ENCODE peak calls at places on chromosome 15, in six cellular contexts. M is SK-N-SH, D is neural progenitor cell, K is MM.1S, Q is PC-3, U is PC-9. W is an unnamed sample.

GRCh38 chr15:34365836-34366235 is 1.2 kb downstream of the LPCAT4 start:
- DNase-seq in M (no peak), D (no peak), K (peak; percentile 66), Q (no peak), U (no peak), W (no peak)

GRCh38 chr15:60760646-60761504 is 281.9 kb upstream of the ICE2 start:
- DNase-seq in M (no peak), D (no peak), K (no peak), Q (peak; percentile 37), U (no peak), W (no peak)

GRCh38 chr15:22810033-22810734 is 23.7 kb downstream of the NIPA1 start:
- DNase-seq in M (no peak), D (no peak), K (no peak), Q (no peak), U (no peak), W (peak; percentile 27)

GRCh38 chr15:90660195-90660995 is 56.8 kb upstream of the BLM start:
- DNase-seq in M (no peak), D (peak; percentile 24), K (peak; percentile 59), Q (peak; percentile 77), U (peak; percentile 69), W (no peak)

GRCh38 chr15:40343512-40343911 is 2.8 kb upstream of the CCDC9B start:
- DNase-seq in M (no peak), D (no peak), K (no peak), Q (peak; percentile 97), U (peak; percentile 75), W (no peak)

GRCh38 chr15:88834211-88834812 is 31.1 kb downstream of the ACAN start:
- DNase-seq in M (peak; percentile 64), D (peak; percentile 80), K (peak; percentile 45), Q (peak; percentile 45), U (no peak), W (peak; percentile 91)

GRCh38 chr15:88266170-88266569 is 9.6 kb upstream of the NTRK3 start:
- DNase-seq in M (no peak), D (no peak), K (no peak), Q (no peak), U (no peak), W (no peak)

GRCh38 chr15:94692697-94693096 is 461.3 kb downstream of the MCTP2 start:
- DNase-seq in M (no peak), D (no peak), K (no peak), Q (no peak), U (no peak), W (no peak)

GRCh38 chr15:70098461-70099166 is 897 bp upstream of the TLE3 start:
- DNase-seq in M (peak; percentile 57), D (peak; percentile 91), K (peak; percentile 24), Q (peak; percentile 34), U (peak; percentile 38), W (peak; percentile 79)

GRCh38 chr15:64144565-64145281 is 6.8 kb upstream of the SNX22 start:
- DNase-seq in M (no peak), D (no peak), K (no peak), Q (no peak), U (no peak), W (no peak)

GRCh38 chr15:81480645-81481053 is 106.6 kb upstream of the TMC3 start:
- DNase-seq in M (peak; percentile 40), D (peak; percentile 77), K (peak; percentile 71), Q (peak; percentile 79), U (peak; percentile 2), W (peak; percentile 78)

GRCh38 chr15:84099181-84099580 is 136.4 kb upstream of the GOLGA6L4 start:
- DNase-seq in M (no peak), D (no peak), K (peak; percentile 50), Q (peak; percentile 7), U (no peak), W (no peak)

GRCh38 chr15:75646112-75646943 is 1.4 kb upstream of the SNX33 start:
- DNase-seq in M (no peak), D (no peak), K (no peak), Q (no peak), U (no peak), W (no peak)

GRCh38 chr15:92033723-92034122 is 180.2 kb downstream of the SLCO3A1 start:
- DNase-seq in M (no peak), D (no peak), K (no peak), Q (no peak), U (no peak), W (no peak)

GRCh38 chr15:40238481-40238926 is 359 bp upstream of the PAK6 start:
- DNase-seq in M (peak; percentile 60), D (no peak), K (no peak), Q (no peak), U (no peak), W (peak; percentile 41)

GRCh38 chr15:59762558-59762957 is 73.4 kb upstream of the BNIP2 start:
- DNase-seq in M (no peak), D (no peak), K (no peak), Q (peak; percentile 7), U (no peak), W (peak; percentile 64)

GRCh38 chr15:69118089-69118488 is 42.3 kb upstream of the GLCE start:
- DNase-seq in M (no peak), D (no peak), K (no peak), Q (no peak), U (no peak), W (no peak)

GRCh38 chr15:89591834-89592233 is 16.6 kb downstream of the TICRR start:
- DNase-seq in M (no peak), D (peak; percentile 2), K (no peak), Q (no peak), U (no peak), W (no peak)

GRCh38 chr15:52093167-52093538 is 19.4 kb downstream of the BCL2L10 start:
- DNase-seq in M (no peak), D (no peak), K (no peak), Q (no peak), U (no peak), W (no peak)

GRCh38 chr15:71137138-71137518 is 21.9 kb downstream of the THSD4 start:
- DNase-seq in M (no peak), D (no peak), K (no peak), Q (no peak), U (no peak), W (no peak)

GRCh38 chr15:66362776-66363175 is 6.3 kb upstream of the TIPIN start:
- DNase-seq in M (no peak), D (no peak), K (no peak), Q (no peak), U (no peak), W (no peak)

GRCh38 chr15:65183847-65184159 is 1.3 kb downstream of the CLPX start:
- DNase-seq in M (no peak), D (no peak), K (no peak), Q (no peak), U (no peak), W (no peak)
- TF ChIP-seq CTCF in M (peak; percentile 29), D (peak; percentile 21), K (no peak), Q (no peak), U (no peak), W (no peak)

GRCh38 chr15:33026614-33027013 is 167.9 kb downstream of the FMN1 start:
- DNase-seq in M (no peak), D (no peak), K (no peak), Q (no peak), U (no peak), W (no peak)
- H3F3A ChIP-seq in M (peaks cover 27% of the 10 kb centered on the region), D (peaks cover 8% of the 10 kb centered on the region), K (no peaks in the 10 kb centered on the region), Q (no peaks in the 10 kb centered on the region), U (peaks cover 11% of the 10 kb centered on the region), W (no peaks in the 10 kb centered on the region)

GRCh38 chr15:77684341-77685081 is 51.8 kb upstream of the LINGO1 start:
- DNase-seq in M (no peak), D (no peak), K (no peak), Q (no peak), U (no peak), W (no peak)
- H4K20me1 ChIP-seq in M (no peaks in the 10 kb centered on the region), D (no peaks in the 10 kb centered on the region), K (no peaks in the 10 kb centered on the region), Q (no peaks in the 10 kb centered on the region), U (no peaks in the 10 kb centered on the region), W (no peaks in the 10 kb centered on the region)

GRCh38 chr15:67385971-67386370 is 131.4 kb downstream of the IQCH start:
- DNase-seq in M (no peak), D (no peak), K (no peak), Q (no peak), U (no peak), W (no peak)
- TF ChIP-seq CTCF in M (peak; percentile 41), D (no peak), K (no peak), Q (no peak), U (no peak), W (peak; percentile 11)